ENCODE peak calls at places on chromosome 3, in seven cellular contexts. One of them, this sample, is unnamed.

GRCh38 chr3:177569823-177570657 is 372.8 kb upstream of the TBL1XR1 start:
- DNase-seq in A673: peak
- DNase-seq in activated CD8-positive, alpha-beta T cell treated with anti-CD3 and anti-CD28 coated beads for 36 hours: no peak
- DNase-seq in endothelial cell of umbilical vein: no peak
- DNase-seq in HL-60: peak
- DNase-seq in osteocyte: no peak
- DNase-seq in esophagus muscularis mucosa: no peak
- DNase-seq in this sample: no peak

GRCh38 chr3:70726096-70726745 is 413.8 kb upstream of the MDFIC2 start:
- DNase-seq in esophagus muscularis mucosa: no peak
- DNase-seq in endothelial cell of umbilical vein: no peak
- DNase-seq in HL-60: no peak
- DNase-seq in A673: no peak
- DNase-seq in activated CD8-positive, alpha-beta T cell treated with anti-CD3 and anti-CD28 coated beads for 36 hours: no peak
- DNase-seq in osteocyte: no peak
- DNase-seq in this sample: no peak

GRCh38 chr3:105417538-105418289 is 51.0 kb downstream of the ALCAM start:
- DNase-seq in A673: no peak
- DNase-seq in osteocyte: no peak
- DNase-seq in esophagus muscularis mucosa: no peak
- DNase-seq in activated CD8-positive, alpha-beta T cell treated with anti-CD3 and anti-CD28 coated beads for 36 hours: no peak
- DNase-seq in HL-60: no peak
- DNase-seq in endothelial cell of umbilical vein: peak
- DNase-seq in this sample: no peak

GRCh38 chr3:35727179-35727578 is 87.9 kb downstream of the ARPP21 start:
- DNase-seq in HL-60: no peak
- DNase-seq in osteocyte: no peak
- DNase-seq in esophagus muscularis mucosa: no peak
- DNase-seq in endothelial cell of umbilical vein: no peak
- DNase-seq in activated CD8-positive, alpha-beta T cell treated with anti-CD3 and anti-CD28 coated beads for 36 hours: no peak
- DNase-seq in A673: no peak
- DNase-seq in this sample: no peak

GRCh38 chr3:99500485-99500884 is 137.9 kb upstream of the COL8A1 start:
- DNase-seq in esophagus muscularis mucosa: no peak
- DNase-seq in endothelial cell of umbilical vein: no peak
- DNase-seq in HL-60: no peak
- DNase-seq in activated CD8-positive, alpha-beta T cell treated with anti-CD3 and anti-CD28 coated beads for 36 hours: no peak
- DNase-seq in A673: no peak
- DNase-seq in osteocyte: no peak
- DNase-seq in this sample: no peak

GRCh38 chr3:119235151-119235550 is 5.5 kb downstream of the B4GALT4 start:
- DNase-seq in HL-60: no peak
- DNase-seq in endothelial cell of umbilical vein: peak
- DNase-seq in esophagus muscularis mucosa: no peak
- DNase-seq in activated CD8-positive, alpha-beta T cell treated with anti-CD3 and anti-CD28 coated beads for 36 hours: no peak
- DNase-seq in osteocyte: no peak
- DNase-seq in A673: no peak
- DNase-seq in this sample: no peak

GRCh38 chr3:139797724-139798343 is 120.1 kb upstream of the NMNAT3 start:
- DNase-seq in esophagus muscularis mucosa: peak
- DNase-seq in activated CD8-positive, alpha-beta T cell treated with anti-CD3 and anti-CD28 coated beads for 36 hours: peak
- DNase-seq in osteocyte: no peak
- DNase-seq in A673: peak
- DNase-seq in endothelial cell of umbilical vein: no peak
- DNase-seq in HL-60: no peak
- DNase-seq in this sample: no peak

GRCh38 chr3:20849975-20850374 is 664.0 kb upstream of the SGO1 start:
- DNase-seq in endothelial cell of umbilical vein: no peak
- DNase-seq in HL-60: no peak
- DNase-seq in esophagus muscularis mucosa: no peak
- DNase-seq in A673: no peak
- DNase-seq in activated CD8-positive, alpha-beta T cell treated with anti-CD3 and anti-CD28 coated beads for 36 hours: no peak
- DNase-seq in osteocyte: no peak
- DNase-seq in this sample: no peak

GRCh38 chr3:71599416-71599815 is 15.9 kb upstream of the FOXP1 start:
- DNase-seq in activated CD8-positive, alpha-beta T cell treated with anti-CD3 and anti-CD28 coated beads for 36 hours: no peak
- DNase-seq in HL-60: no peak
- DNase-seq in esophagus muscularis mucosa: no peak
- DNase-seq in endothelial cell of umbilical vein: no peak
- DNase-seq in A673: no peak
- DNase-seq in osteocyte: no peak
- DNase-seq in this sample: no peak

GRCh38 chr3:124248471-124249028 is 256.6 kb upstream of the ROPN1 start:
- DNase-seq in esophagus muscularis mucosa: no peak
- DNase-seq in endothelial cell of umbilical vein: peak
- DNase-seq in osteocyte: no peak
- DNase-seq in A673: peak
- DNase-seq in HL-60: no peak
- DNase-seq in activated CD8-positive, alpha-beta T cell treated with anti-CD3 and anti-CD28 coated beads for 36 hours: no peak
- DNase-seq in this sample: no peak

GRCh38 chr3:116281313-116282143 is 163.8 kb downstream of the LSAMP start:
- DNase-seq in esophagus muscularis mucosa: no peak
- DNase-seq in osteocyte: no peak
- DNase-seq in A673: no peak
- DNase-seq in activated CD8-positive, alpha-beta T cell treated with anti-CD3 and anti-CD28 coated beads for 36 hours: no peak
- DNase-seq in HL-60: no peak
- DNase-seq in endothelial cell of umbilical vein: no peak
- DNase-seq in this sample: no peak

GRCh38 chr3:124748560-124749198 is 18.4 kb downstream of the UMPS start:
- DNase-seq in esophagus muscularis mucosa: no peak
- DNase-seq in activated CD8-positive, alpha-beta T cell treated with anti-CD3 and anti-CD28 coated beads for 36 hours: no peak
- DNase-seq in A673: no peak
- DNase-seq in HL-60: no peak
- DNase-seq in osteocyte: no peak
- DNase-seq in endothelial cell of umbilical vein: no peak
- DNase-seq in this sample: no peak

GRCh38 chr3:165644331-165644730 is 192.9 kb downstream of the BCHE start:
- DNase-seq in endothelial cell of umbilical vein: no peak
- DNase-seq in HL-60: no peak
- DNase-seq in activated CD8-positive, alpha-beta T cell treated with anti-CD3 and anti-CD28 coated beads for 36 hours: no peak
- DNase-seq in osteocyte: no peak
- DNase-seq in A673: no peak
- DNase-seq in esophagus muscularis mucosa: no peak
- DNase-seq in this sample: no peak

GRCh38 chr3:42148982-42149432 is 57.9 kb downstream of the TRAK1 start:
- DNase-seq in endothelial cell of umbilical vein: peak
- DNase-seq in activated CD8-positive, alpha-beta T cell treated with anti-CD3 and anti-CD28 coated beads for 36 hours: no peak
- DNase-seq in HL-60: no peak
- DNase-seq in osteocyte: no peak
- DNase-seq in A673: peak
- DNase-seq in esophagus muscularis mucosa: no peak
- DNase-seq in this sample: no peak

GRCh38 chr3:127206611-127207516 is 13.9 kb downstream of the PRR23E start:
- DNase-seq in osteocyte: peak
- DNase-seq in A673: no peak
- DNase-seq in esophagus muscularis mucosa: peak
- DNase-seq in HL-60: no peak
- DNase-seq in endothelial cell of umbilical vein: no peak
- DNase-seq in activated CD8-positive, alpha-beta T cell treated with anti-CD3 and anti-CD28 coated beads for 36 hours: no peak
- DNase-seq in this sample: peak

GRCh38 chr3:120349819-120350125 is 618 bp upstream of the LRRC58 start:
- DNase-seq in A673: no peak
- DNase-seq in endothelial cell of umbilical vein: no peak
- DNase-seq in HL-60: no peak
- DNase-seq in activated CD8-positive, alpha-beta T cell treated with anti-CD3 and anti-CD28 coated beads for 36 hours: no peak
- DNase-seq in esophagus muscularis mucosa: no peak
- DNase-seq in osteocyte: no peak
- DNase-seq in this sample: no peak

GRCh38 chr3:49607105-49607591 is 52.9 kb downstream of the BSN start:
- DNase-seq in osteocyte: peak
- DNase-seq in activated CD8-positive, alpha-beta T cell treated with anti-CD3 and anti-CD28 coated beads for 36 hours: no peak
- DNase-seq in HL-60: no peak
- DNase-seq in endothelial cell of umbilical vein: peak
- DNase-seq in esophagus muscularis mucosa: no peak
- DNase-seq in A673: no peak
- DNase-seq in this sample: no peak

GRCh38 chr3:115341208-115341607 is 194.1 kb upstream of the ZBTB20 start:
- DNase-seq in esophagus muscularis mucosa: no peak
- DNase-seq in activated CD8-positive, alpha-beta T cell treated with anti-CD3 and anti-CD28 coated beads for 36 hours: peak
- DNase-seq in osteocyte: no peak
- DNase-seq in HL-60: no peak
- DNase-seq in A673: no peak
- DNase-seq in endothelial cell of umbilical vein: peak
- DNase-seq in this sample: no peak

GRCh38 chr3:186320862-186321568 is 41.0 kb downstream of the DGKG start:
- DNase-seq in esophagus muscularis mucosa: peak
- DNase-seq in activated CD8-positive, alpha-beta T cell treated with anti-CD3 and anti-CD28 coated beads for 36 hours: no peak
- DNase-seq in osteocyte: no peak
- DNase-seq in A673: no peak
- DNase-seq in HL-60: no peak
- DNase-seq in endothelial cell of umbilical vein: no peak
- DNase-seq in this sample: no peak

GRCh38 chr3:10142707-10143560 is 1.4 kb downstream of the VHL start:
- DNase-seq in endothelial cell of umbilical vein: no peak
- DNase-seq in esophagus muscularis mucosa: no peak
- DNase-seq in activated CD8-positive, alpha-beta T cell treated with anti-CD3 and anti-CD28 coated beads for 36 hours: peak
- DNase-seq in HL-60: no peak
- DNase-seq in A673: no peak
- DNase-seq in osteocyte: no peak
- DNase-seq in this sample: peak

GRCh38 chr3:182465301-182466185 is 327.8 kb upstream of the ATP11B start:
- DNase-seq in esophagus muscularis mucosa: no peak
- DNase-seq in endothelial cell of umbilical vein: no peak
- DNase-seq in HL-60: no peak
- DNase-seq in activated CD8-positive, alpha-beta T cell treated with anti-CD3 and anti-CD28 coated beads for 36 hours: no peak
- DNase-seq in osteocyte: no peak
- DNase-seq in A673: no peak
- DNase-seq in this sample: no peak

GRCh38 chr3:169133178-169134161 is 530.0 kb downstream of the MECOM start:
- DNase-seq in esophagus muscularis mucosa: no peak
- DNase-seq in osteocyte: no peak
- DNase-seq in endothelial cell of umbilical vein: peak
- DNase-seq in activated CD8-positive, alpha-beta T cell treated with anti-CD3 and anti-CD28 coated beads for 36 hours: no peak
- DNase-seq in HL-60: no peak
- DNase-seq in A673: peak
- DNase-seq in this sample: no peak

GRCh38 chr3:55118453-55118852 is 190.6 kb upstream of the LRTM1 start:
- DNase-seq in endothelial cell of umbilical vein: no peak
- DNase-seq in A673: no peak
- DNase-seq in osteocyte: no peak
- DNase-seq in HL-60: no peak
- DNase-seq in esophagus muscularis mucosa: no peak
- DNase-seq in activated CD8-positive, alpha-beta T cell treated with anti-CD3 and anti-CD28 coated beads for 36 hours: no peak
- DNase-seq in this sample: no peak

GRCh38 chr3:27669505-27670085 is 52.5 kb downstream of the EOMES start:
- DNase-seq in esophagus muscularis mucosa: no peak
- DNase-seq in endothelial cell of umbilical vein: no peak
- DNase-seq in activated CD8-positive, alpha-beta T cell treated with anti-CD3 and anti-CD28 coated beads for 36 hours: peak
- DNase-seq in A673: no peak
- DNase-seq in HL-60: peak
- DNase-seq in osteocyte: no peak
- DNase-seq in this sample: peak

GRCh38 chr3:149393355-149394165 is 16.1 kb upstream of the TM4SF1 start:
- DNase-seq in HL-60: peak
- DNase-seq in activated CD8-positive, alpha-beta T cell treated with anti-CD3 and anti-CD28 coated beads for 36 hours: peak
- DNase-seq in A673: peak
- DNase-seq in osteocyte: no peak
- DNase-seq in endothelial cell of umbilical vein: peak
- DNase-seq in esophagus muscularis mucosa: no peak
- DNase-seq in this sample: peak

DNA sequence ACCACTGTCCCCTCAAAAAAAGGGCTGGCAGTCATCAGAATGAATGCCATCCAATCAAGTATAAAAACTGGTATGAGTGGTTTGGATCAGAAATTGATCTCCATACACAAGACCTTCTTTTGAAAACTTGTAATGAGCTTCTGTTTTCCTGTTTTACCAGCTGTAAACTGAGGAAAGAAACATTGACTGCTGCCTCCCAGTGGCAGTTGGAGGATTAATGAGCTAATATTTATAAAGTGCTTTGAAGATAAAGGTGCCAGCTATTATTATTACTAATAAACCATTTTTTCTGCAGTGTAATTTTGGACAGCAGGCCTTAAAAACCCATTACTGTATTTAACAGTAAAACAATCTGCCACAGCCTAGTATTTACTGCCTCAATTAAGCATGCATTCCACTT is 11.4 kb downstream of the CHL1 start:
- DNase-seq in activated CD8-positive, alpha-beta T cell treated with anti-CD3 and anti-CD28 coated beads for 36 hours: no peak
- DNase-seq in esophagus muscularis mucosa: no peak
- DNase-seq in A673: no peak
- DNase-seq in endothelial cell of umbilical vein: no peak
- DNase-seq in osteocyte: no peak
- DNase-seq in HL-60: no peak
- DNase-seq in this sample: no peak
- TF ChIP-seq CTCF in activated CD8-positive, alpha-beta T cell treated with anti-CD3 and anti-CD28 coated beads for 36 hours: no peak
- TF ChIP-seq CTCF in esophagus muscularis mucosa: no peak
- TF ChIP-seq CTCF in A673: peak
- TF ChIP-seq CTCF in endothelial cell of umbilical vein: no peak
- TF ChIP-seq CTCF in osteocyte: no peak
- TF ChIP-seq CTCF in HL-60: no peak
- TF ChIP-seq CTCF in this sample: no peak

GRCh38 chr3:138423316-138423715 is 11.1 kb upstream of the ESYT3 start:
- DNase-seq in osteocyte: no peak
- DNase-seq in HL-60: no peak
- DNase-seq in esophagus muscularis mucosa: no peak
- DNase-seq in A673: no peak
- DNase-seq in activated CD8-positive, alpha-beta T cell treated with anti-CD3 and anti-CD28 coated beads for 36 hours: no peak
- DNase-seq in endothelial cell of umbilical vein: no peak
- DNase-seq in this sample: no peak

GRCh38 chr3:138429665-138430064 is 4.8 kb upstream of the ESYT3 start:
- DNase-seq in osteocyte: no peak
- DNase-seq in HL-60: no peak
- DNase-seq in esophagus muscularis mucosa: no peak
- DNase-seq in A673: no peak
- DNase-seq in activated CD8-positive, alpha-beta T cell treated with anti-CD3 and anti-CD28 coated beads for 36 hours: no peak
- DNase-seq in endothelial cell of umbilical vein: no peak
- DNase-seq in this sample: no peak

DNA sequence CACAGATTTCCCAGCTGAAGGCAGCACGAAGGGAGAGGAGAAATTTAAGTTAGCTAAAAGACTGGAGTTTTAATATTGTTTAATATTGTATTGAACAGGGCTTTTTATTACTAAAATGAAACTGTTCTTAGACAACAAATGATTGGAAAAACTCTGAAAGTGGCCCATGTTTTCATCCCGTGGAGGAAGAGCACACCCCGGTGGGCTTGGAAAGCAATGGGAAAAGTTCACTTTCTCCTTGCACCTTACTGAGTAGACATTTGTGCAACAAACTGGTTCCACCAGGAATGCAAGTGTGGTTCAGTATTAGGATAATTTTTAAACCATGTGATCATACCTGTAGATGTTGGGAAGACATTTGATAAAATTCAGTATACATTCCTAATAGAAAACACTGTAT is 8.2 kb upstream of the ESYT3 start:
- DNase-seq in A673: no peak
- DNase-seq in esophagus muscularis mucosa: no peak
- DNase-seq in endothelial cell of umbilical vein: no peak
- DNase-seq in HL-60: no peak
- DNase-seq in osteocyte: no peak
- DNase-seq in activated CD8-positive, alpha-beta T cell treated with anti-CD3 and anti-CD28 coated beads for 36 hours: no peak
- DNase-seq in this sample: no peak
- TF ChIP-seq CTCF in A673: peak
- TF ChIP-seq CTCF in esophagus muscularis mucosa: peak
- TF ChIP-seq CTCF in endothelial cell of umbilical vein: peak
- TF ChIP-seq CTCF in HL-60: no peak
- TF ChIP-seq CTCF in osteocyte: peak
- TF ChIP-seq CTCF in activated CD8-positive, alpha-beta T cell treated with anti-CD3 and anti-CD28 coated beads for 36 hours: no peak
- TF ChIP-seq CTCF in this sample: no peak

GRCh38 chr3:167872941-167873340 is 137.4 kb downstream of the SERPINI1 start:
- DNase-seq in osteocyte: no peak
- DNase-seq in endothelial cell of umbilical vein: no peak
- DNase-seq in esophagus muscularis mucosa: no peak
- DNase-seq in activated CD8-positive, alpha-beta T cell treated with anti-CD3 and anti-CD28 coated beads for 36 hours: no peak
- DNase-seq in A673: no peak
- DNase-seq in HL-60: no peak
- DNase-seq in this sample: no peak
- TF ChIP-seq CTCF in osteocyte: peak
- TF ChIP-seq CTCF in endothelial cell of umbilical vein: peak
- TF ChIP-seq CTCF in esophagus muscularis mucosa: no peak
- TF ChIP-seq CTCF in activated CD8-positive, alpha-beta T cell treated with anti-CD3 and anti-CD28 coated beads for 36 hours: no peak
- TF ChIP-seq CTCF in A673: peak
- TF ChIP-seq CTCF in HL-60: peak
- TF ChIP-seq CTCF in this sample: no peak

GRCh38 chr3:107654218-107654617 is 131.5 kb downstream of the BBX start:
- DNase-seq in activated CD8-positive, alpha-beta T cell treated with anti-CD3 and anti-CD28 coated beads for 36 hours: no peak
- DNase-seq in HL-60: no peak
- DNase-seq in A673: no peak
- DNase-seq in endothelial cell of umbilical vein: no peak
- DNase-seq in osteocyte: no peak
- DNase-seq in esophagus muscularis mucosa: no peak
- DNase-seq in this sample: no peak
- TF ChIP-seq CTCF in activated CD8-positive, alpha-beta T cell treated with anti-CD3 and anti-CD28 coated beads for 36 hours: no peak
- TF ChIP-seq CTCF in HL-60: no peak
- TF ChIP-seq CTCF in A673: no peak
- TF ChIP-seq CTCF in endothelial cell of umbilical vein: no peak
- TF ChIP-seq CTCF in osteocyte: no peak
- TF ChIP-seq CTCF in esophagus muscularis mucosa: no peak
- TF ChIP-seq CTCF in this sample: no peak